ENCODE peak calls at places on chromosomes 16 and 17, in nine cellular contexts. I is cardiac muscle cell; J is mesothelial cell of epicardium; G is T-helper 2 cell; D is fibroblast of mammary gland; A is SK-N-DZ; R is stimulated activated CD8-positive, alpha-beta memory T cell treated with anti-CD3 and anti-CD28 coated beads, Interleukin-4, amount 100 ng/mL, for 4 hours; K is pulmonary artery endothelial cell; B is heart left ventricle. O is an unnamed sample.

GRCh38 chr17:42855048-42855596 is 4.1 kb downstream of the AOC3 start:
- DNase-seq in I (no peak), K (no peak), B (no peak), A (no peak), D (no peak), R (no peak), G (no peak), J (no peak), O (no peak)

GRCh38 chr17:44004761-44005526 is 522 bp downstream of the NAGS start:
- DNase-seq in D (no peak), K (no peak), J (no peak), I (no peak), A (no peak), R (no peak), G (no peak), B (no peak), O (no peak)

GRCh38 chr17:41527076-41528023 is 758 bp downstream of the KRT19 start:
- DNase-seq in I (peak; percentile 29), B (no peak), K (no peak), D (no peak), A (no peak), G (no peak), R (no peak), J (no peak), O (no peak)

GRCh38 chr16:58307583-58308312 is 12.9 kb upstream of the PRSS54 start:
- DNase-seq in R (no peak), G (no peak), J (no peak), K (no peak), I (no peak), D (no peak), A (no peak), B (no peak), O (no peak)

GRCh38 chr17:56185905-56186783 is 32.9 kb downstream of the ANKFN1 start:
- DNase-seq in I (peak; percentile 32), B (no peak), K (peak; percentile 75), D (peak; percentile 94), R (no peak), G (no peak), A (no peak), J (no peak), O (no peak)

GRCh38 chr16:49622421-49623402 is 233.2 kb downstream of the ZNF423 start:
- DNase-seq in B (no peak), A (no peak), D (no peak), K (no peak), J (no peak), I (no peak), R (no peak), G (no peak), O (no peak)

GRCh38 chr17:3843935-3844516 is 2.0 kb downstream of the NCBP3 start:
- DNase-seq in G (peak; percentile 18), K (no peak), A (peak; percentile 52), B (no peak), R (peak; percentile 11), J (no peak), D (peak; percentile 34), I (peak; percentile 47), O (no peak)

GRCh38 chr17:71084219-71084618 is 914.9 kb downstream of the KCNJ2 start:
- DNase-seq in B (no peak), D (peak; percentile 56), K (no peak), R (no peak), A (peak; percentile 15), J (no peak), G (no peak), I (peak; percentile 66), O (no peak)

GRCh38 chr17:29546085-29546484 is 20.8 kb downstream of the ABHD15 start:
- DNase-seq in B (no peak), J (no peak), G (no peak), K (no peak), A (no peak), R (no peak), D (no peak), I (no peak), O (no peak)

GRCh38 chr16:87971933-87972332 is 20.7 kb downstream of the BANP start:
- DNase-seq in B (no peak), D (no peak), R (no peak), K (no peak), I (no peak), A (no peak), G (no peak), J (no peak), O (no peak)

GRCh38 chr16:53257001-53257400 is 177.3 kb upstream of the RBL2 start:
- DNase-seq in K (no peak), R (no peak), I (peak; percentile 67), J (no peak), D (peak; percentile 50), G (no peak), B (no peak), A (no peak), O (no peak)

GRCh38 chr17:82497483-82498405 is 21.8 kb upstream of the FOXK2 start:
- DNase-seq in K (no peak), A (no peak), D (peak; percentile 72), I (peak; percentile 46), J (no peak), B (no peak), R (no peak), G (peak; percentile 8), O (no peak)

GRCh38 chr16:30929167-30929566 is 5.8 kb downstream of the FBXL19 start:
- DNase-seq in I (no peak), D (no peak), G (no peak), J (no peak), A (no peak), R (no peak), K (no peak), B (no peak), O (no peak)

GRCh38 chr17:44146375-44147346 is 4.9 kb downstream of the HROB start:
- DNase-seq in R (no peak), D (no peak), J (no peak), A (peak; percentile 66), G (no peak), B (no peak), K (no peak), I (no peak), O (no peak)

GRCh38 chr17:55728361-55728760 is 5.7 kb upstream of the TMEM100 start:
- DNase-seq in I (no peak), D (no peak), B (no peak), G (no peak), R (no peak), A (no peak), J (no peak), K (no peak), O (no peak)

GRCh38 chr16:50386139-50386538 is 17.4 kb upstream of the BRD7 start:
- DNase-seq in B (no peak), K (no peak), A (peak; percentile 27), D (peak; percentile 24), G (no peak), R (no peak), I (no peak), J (no peak), O (no peak)

GRCh38 chr17:72173475-72174116 is 52.8 kb downstream of the SOX9 start:
- DNase-seq in J (no peak), B (no peak), R (no peak), A (no peak), D (no peak), G (no peak), K (no peak), I (no peak), O (peak; percentile 30)

GRCh38 chr17:15377200-15377599 is 35.8 kb upstream of the TEKT3 start:
- DNase-seq in B (no peak), A (no peak), K (no peak), G (no peak), I (peak; percentile 69), J (no peak), R (no peak), D (peak; percentile 90), O (no peak)

GRCh38 chr16:50297301-50298074 is 31.1 kb downstream of the ADCY7 start:
- DNase-seq in B (no peak), K (no peak), G (no peak), J (no peak), A (peak; percentile 59), R (no peak), D (no peak), I (no peak), O (no peak)

GRCh38 chr17:80826955-80827645 is 164.5 kb upstream of the CHMP6 start:
- DNase-seq in J (no peak), A (no peak), B (no peak), D (peak; percentile 99), R (no peak), K (peak; percentile 88), I (peak; percentile 98), G (no peak), O (peak; percentile 88)

GRCh38 chr16:76946879-76947278 is 244.1 kb upstream of the MON1B start:
- DNase-seq in A (peak; percentile 93), G (no peak), D (peak; percentile 93), J (no peak), I (peak; percentile 83), K (no peak), R (no peak), B (no peak), O (no peak)

GRCh38 chr17:79628861-79629547 is 18.2 kb upstream of the RBFOX3 start:
- DNase-seq in A (no peak), B (peak; percentile 5), I (no peak), K (no peak), D (no peak), J (no peak), G (no peak), R (no peak), O (no peak)

GRCh38 chr16:88651276-88651988 is 579 bp upstream of the CYBA start:
- DNase-seq in I (no peak), J (no peak), G (peak; percentile 49), K (no peak), D (no peak), R (no peak), A (no peak), B (peak; percentile 70), O (no peak)

GRCh38 chr16:66918803-66919568 is at the start of gene CDH16:
- DNase-seq in G (no peak), I (no peak), D (no peak), B (no peak), J (no peak), A (no peak), R (no peak), K (no peak), O (no peak)

GRCh38 chr16:5412721-5413120 is 315.1 kb upstream of the EEF2KMT start:
- DNase-seq in D (no peak), K (no peak), I (no peak), A (peak; percentile 40), G (no peak), B (no peak), J (no peak), R (no peak), O (no peak)

GRCh38 chr16:74279266-74279665 is 17.3 kb upstream of the PSMD7 start:
- DNase-seq in A (no peak), D (no peak), K (no peak), G (no peak), I (no peak), R (no peak), B (no peak), J (no peak), O (no peak)

GRCh38 chr17:61325382-61326073 is 74.1 kb upstream of the TBX2 start:
- DNase-seq in I (no peak), J (no peak), G (no peak), D (peak; percentile 93), R (no peak), K (no peak), A (peak; percentile 88), B (no peak), O (no peak)